ENCODE peak calls at places on chromosomes 2 and 18, in ten cellular contexts. H, B, D, M, N, J, A, E, R and I are unnamed samples.

GRCh38 chr2:53312721-53313120 is 454.9 kb upstream of the CHAC2 start:
- DNase-seq in B (no peak), J (no peak), R (no peak), D (no peak), A (no peak), M (no peak), H (no peak), E (no peak), N (no peak), I (no peak)

GRCh38 chr2:169139993-169140767 is 70.8 kb downstream of the DHRS9 start:
- DNase-seq in N (peak; percentile 59), M (no peak), H (no peak), J (no peak), E (no peak), R (no peak), D (no peak), A (no peak), B (no peak), I (no peak)

GRCh38 chr2:207847807-207848544 is 78.3 kb upstream of the FZD5 start:
- DNase-seq in M (peak; percentile 75), H (no peak), J (peak; percentile 86), A (no peak), N (peak; percentile 47), E (no peak), D (no peak), R (no peak), B (peak; percentile 97), I (no peak)

GRCh38 chr2:227267406-227268115 is 57.5 kb upstream of the MFF start:
- DNase-seq in N (no peak), J (no peak), R (no peak), E (peak; percentile 56), A (no peak), H (no peak), D (no peak), M (no peak), B (no peak), I (no peak)

GRCh38 chr2:122056853-122057252 is 301.4 kb downstream of the TSN start:
- DNase-seq in B (no peak), N (no peak), A (no peak), H (no peak), R (no peak), J (no peak), M (no peak), E (no peak), D (no peak), I (no peak)

GRCh38 chr2:204486855-204487254 is 58.4 kb upstream of the PARD3B start:
- DNase-seq in N (no peak), B (no peak), A (no peak), D (no peak), E (no peak), J (no peak), M (no peak), H (no peak), R (no peak), I (no peak)

GRCh38 chr2:136344339-136344738 is 226.4 kb upstream of the CXCR4 start:
- DNase-seq in D (no peak), B (no peak), R (no peak), A (no peak), N (no peak), E (no peak), J (no peak), H (no peak), M (no peak), I (no peak)

GRCh38 chr18:27136208-27136535 is 48.9 kb downstream of the CHST9 start:
- DNase-seq in H (no peak), A (no peak), R (no peak), N (peak; percentile 76), M (no peak), D (no peak), E (no peak), J (no peak), B (no peak), I (no peak)

GRCh38 chr2:240186191-240186725 is 45.8 kb upstream of the OTOS start:
- DNase-seq in J (no peak), D (no peak), A (no peak), N (no peak), R (peak; percentile 38), H (no peak), B (no peak), M (no peak), E (peak; percentile 41), I (no peak)

GRCh38 chr2:133139847-133140533 is 428.3 kb downstream of the NCKAP5 start:
- DNase-seq in B (no peak), D (no peak), A (no peak), E (no peak), J (no peak), M (no peak), H (no peak), N (peak; percentile 62), R (no peak), I (no peak)

GRCh38 chr2:188892632-188893031 is 81.5 kb upstream of the COL3A1 start:
- DNase-seq in B (no peak), R (no peak), E (no peak), M (no peak), H (no peak), J (no peak), A (no peak), D (no peak), N (no peak), I (no peak)

GRCh38 chr2:128504242-128505149 is 185.8 kb upstream of the HS6ST1 start:
- DNase-seq in R (peak; percentile 83), N (no peak), B (no peak), J (peak; percentile 17), E (no peak), M (peak; percentile 21), D (no peak), A (no peak), H (no peak), I (no peak)

GRCh38 chr18:49304746-49305145 is 155.7 kb downstream of the DYM start:
- DNase-seq in A (no peak), J (no peak), M (no peak), R (no peak), N (no peak), E (no peak), B (peak; percentile 9), H (no peak), D (no peak), I (no peak)

GRCh38 chr2:183995632-183996031 is 602.7 kb upstream of the ZNF804A start:
- DNase-seq in J (no peak), M (no peak), N (no peak), A (no peak), R (no peak), E (no peak), H (no peak), B (no peak), D (no peak), I (no peak)

GRCh38 chr2:166867874-166868514 is 20.3 kb upstream of the XIRP2 start:
- DNase-seq in A (no peak), H (no peak), J (no peak), M (no peak), N (peak; percentile 9), D (no peak), B (no peak), E (no peak), R (no peak), I (no peak)

GRCh38 chr18:60895181-60895580 is 438.0 kb upstream of the CDH20 start:
- DNase-seq in M (no peak), J (no peak), E (no peak), A (no peak), R (no peak), D (no peak), H (no peak), N (no peak), B (peak; percentile 30), I (no peak)

DNA sequence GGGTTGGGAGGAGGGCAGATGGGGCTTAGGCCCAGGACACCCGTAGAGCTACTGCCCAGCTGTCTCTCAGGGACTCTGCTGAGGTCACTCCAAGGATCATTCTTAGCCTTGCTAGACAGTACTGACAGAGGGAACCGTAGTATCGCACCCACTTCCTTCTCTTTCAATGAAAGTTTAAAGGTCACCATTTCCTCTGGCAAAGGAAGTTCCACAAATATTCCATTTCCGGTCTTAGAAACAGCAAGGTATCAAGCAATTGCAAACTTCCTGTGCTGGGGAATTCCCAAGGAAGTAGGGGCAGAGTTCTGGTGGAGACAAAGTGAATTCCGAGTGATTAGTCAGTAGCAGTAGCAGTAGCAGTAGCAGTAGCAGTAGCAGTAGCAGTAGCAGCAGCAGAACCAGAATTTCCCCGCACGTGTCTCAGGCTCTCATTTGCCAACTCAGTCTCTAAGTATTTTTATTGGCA is 24.7 kb downstream of the IL1B start:
- DNase-seq in H (no peak), R (no peak), A (no peak), J (no peak), M (no peak), B (peak; percentile 99), E (no peak), N (no peak), D (no peak), I (no peak)
- TF ChIP-seq POLR2AphosphoS5 in H (no peak), R (peak; percentile 77), A (no peak), J (peak; percentile 50), M (no peak), B (peak; percentile 98), E (no peak), N (no peak), D (no peak), I (no peak)

GRCh38 chr2:216214768-216215167 is 105.6 kb downstream of the XRCC5 start:
- DNase-seq in A (no peak), E (no peak), M (no peak), J (no peak), H (no peak), R (no peak), B (no peak), D (no peak), N (no peak), I (no peak)
- TF ChIP-seq POLR2AphosphoS5 in A (no peak), E (no peak), M (no peak), J (no peak), H (no peak), R (no peak), B (no peak), D (no peak), N (no peak), I (no peak)

GRCh38 chr2:46257980-46258379 is 39.2 kb upstream of the EPAS1 start:
- DNase-seq in H (no peak), N (no peak), D (no peak), J (no peak), E (no peak), A (no peak), B (no peak), M (no peak), R (no peak), I (no peak)
- TF ChIP-seq POLR2AphosphoS5 in H (no peak), N (no peak), D (no peak), J (no peak), E (no peak), A (no peak), B (no peak), M (no peak), R (no peak), I (no peak)

DNA sequence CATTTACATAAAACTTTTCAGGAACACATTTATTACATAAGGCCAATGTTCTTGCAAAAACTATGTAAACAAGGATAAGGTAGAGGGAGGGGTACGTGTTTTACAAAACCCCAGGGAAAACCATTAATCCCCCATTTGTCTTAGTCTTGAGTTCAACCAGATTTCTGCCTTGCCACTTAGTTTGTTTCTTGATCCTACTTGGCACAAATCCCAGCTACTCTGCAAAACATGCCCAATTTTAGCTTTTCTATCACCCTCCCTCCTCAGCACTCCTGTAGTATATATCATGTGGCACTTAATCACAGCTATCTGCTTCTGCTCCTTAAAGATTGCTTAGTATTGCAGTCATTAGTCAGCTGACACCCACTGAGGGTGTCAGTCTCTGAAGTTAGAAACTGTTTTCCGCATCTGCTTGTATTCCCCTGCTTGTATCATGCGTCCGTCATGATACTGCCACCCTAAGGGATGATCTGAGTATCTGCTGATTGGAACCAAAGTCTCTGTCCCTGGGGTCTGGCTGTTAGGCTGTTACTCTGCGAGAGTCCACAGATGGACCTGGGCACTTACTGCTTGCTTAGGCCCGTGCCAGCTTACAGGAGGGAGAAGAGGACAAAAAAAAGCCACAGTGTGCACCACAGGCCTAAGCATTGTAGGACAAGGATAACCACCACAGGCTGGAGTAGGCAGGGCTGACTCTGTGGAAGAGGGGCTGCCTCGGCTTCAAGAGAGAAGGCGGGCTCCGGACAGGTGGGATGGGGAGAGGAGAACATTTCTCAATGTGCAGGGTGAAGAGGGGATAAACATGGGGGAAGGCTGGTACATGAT is 82.2 kb downstream of the EPAS1 start:
- DNase-seq in A (no peak), R (no peak), H (no peak), B (no peak), N (no peak), D (no peak), M (no peak), E (no peak), J (no peak), I (no peak)
- TF ChIP-seq POLR2AphosphoS5 in A (no peak), R (no peak), H (no peak), B (no peak), N (no peak), D (no peak), M (peak; percentile 23), E (no peak), J (no peak), I (no peak)